ENCODE peak calls at places on chromosomes 1 and 21, in five cellular contexts. O is K562, S is psoas muscle, T is endodermal cell, I is hepatocyte. U is an unnamed sample.

GRCh38 chr1:30522031-30523004 is 201.1 kb downstream of the MATN1 start:
- DNase-seq in O (no peak), S (peak; percentile 88), T (peak; percentile 42), I (peak; percentile 38), U (no peak)

GRCh38 chr1:9437931-9438330 is 101.3 kb upstream of the SLC25A33 start:
- DNase-seq in O (no peak), S (peak; percentile 78), T (peak; percentile 72), I (peak; percentile 46), U (peak; percentile 80)

GRCh38 chr1:1891349-1892078 is 627 bp upstream of the GNB1 start:
- DNase-seq in O (peak; percentile 98), S (peak; percentile 89), T (peak; percentile 84), I (peak; percentile 81), U (peak; percentile 97)

GRCh38 chr1:9882296-9882944 is 27.6 kb downstream of the CTNNBIP1 start:
- DNase-seq in O (no peak), S (no peak), T (no peak), I (no peak), U (no peak)

GRCh38 chr1:152933196-152933595 is 13.8 kb upstream of the SPRR5 start:
- DNase-seq in O (no peak), S (no peak), T (no peak), I (no peak), U (no peak)

GRCh38 chr1:82185084-82185483 is 384.4 kb downstream of the ADGRL2 start:
- DNase-seq in O (no peak), S (no peak), T (no peak), I (no peak), U (no peak)

GRCh38 chr1:244598611-244599010 is 54.3 kb upstream of the DESI2 start:
- DNase-seq in O (no peak), S (no peak), T (no peak), I (no peak), U (no peak)

GRCh38 chr1:23837905-23838304 is 12.7 kb upstream of the HMGCL start:
- DNase-seq in O (no peak), S (no peak), T (peak; percentile 51), I (peak; percentile 9), U (no peak)

GRCh38 chr21:35503646-35504045 is 454.5 kb upstream of the RUNX1 start:
- DNase-seq in O (no peak), S (no peak), T (peak; percentile 61), I (no peak), U (no peak)

GRCh38 chr21:45048968-45049367 is 25.4 kb upstream of the ADARB1 start:
- DNase-seq in O (no peak), S (no peak), T (peak; percentile 12), I (no peak), U (no peak)

GRCh38 chr1:171699526-171699925 is 42.3 kb downstream of the VAMP4 start:
- DNase-seq in O (no peak), S (no peak), T (no peak), I (no peak), U (no peak)

GRCh38 chr1:1136547-1137230 is 20.8 kb upstream of the C1orf159 start:
- DNase-seq in O (no peak), S (no peak), T (no peak), I (peak; percentile 62), U (no peak)

GRCh38 chr1:64292399-64292798 is 89.0 kb downstream of the UBE2U start:
- DNase-seq in O (no peak), S (no peak), T (no peak), I (no peak), U (no peak)

GRCh38 chr1:46528297-46528955 is 23.0 kb downstream of the KNCN start:
- DNase-seq in O (peak; percentile 68), S (no peak), T (peak; percentile 70), I (no peak), U (peak; percentile 92)

GRCh38 chr21:26177187-26177586 is 6.6 kb upstream of the APP start:
- DNase-seq in O (no peak), S (no peak), T (no peak), I (no peak), U (peak; percentile 51)

GRCh38 chr1:18111605-18112297 is 4.2 kb downstream of the IGSF21 start:
- DNase-seq in O (no peak), S (no peak), T (no peak), I (no peak), U (peak; percentile 45)

GRCh38 chr1:202081992-202082391 is 40.7 kb upstream of the GPR37L1 start:
- DNase-seq in O (no peak), S (no peak), T (peak; percentile 63), I (peak; percentile 45), U (peak; percentile 14)

GRCh38 chr1:104636581-104636980 is 886.9 kb downstream of the AMY1C start:
- DNase-seq in O (no peak), S (no peak), T (no peak), I (no peak), U (no peak)

GRCh38 chr1:59815892-59816291 is 1.1 kb downstream of the HOOK1 start:
- DNase-seq in O (no peak), S (no peak), T (no peak), I (peak; percentile 10), U (peak; percentile 41)

GRCh38 chr1:20248954-20249612 is 41.6 kb upstream of the VWA5B1 start:
- DNase-seq in O (no peak), S (no peak), T (no peak), I (no peak), U (no peak)

GRCh38 chr1:206703647-206704046 is 18.9 kb downstream of the MAPKAPK2 start:
- DNase-seq in O (no peak), S (no peak), T (no peak), I (no peak), U (no peak)

GRCh38 chr1:35192056-35192852 is 691 bp downstream of the SFPQ start:
- DNase-seq in O (peak; percentile 94), S (peak; percentile 91), T (peak; percentile 90), I (peak; percentile 94), U (peak; percentile 98)

GRCh38 chr1:152029144-152029936 is 7.5 kb downstream of the S100A11 start:
- DNase-seq in O (no peak), S (no peak), T (no peak), I (no peak), U (no peak)

GRCh38 chr1:24536391-24536840 is 19.5 kb upstream of the NCMAP start:
- DNase-seq in O (no peak), S (no peak), T (no peak), I (no peak), U (no peak)

GRCh38 chr1:180951186-180951745 is 38.6 kb downstream of the KIAA1614 start:
- DNase-seq in O (no peak), S (no peak), T (no peak), I (no peak), U (peak; percentile 73)

GRCh38 chr1:171344473-171344820 is 30.5 kb downstream of the FMO4 start:
- DNase-seq in O (no peak), S (no peak), T (no peak), I (peak; percentile 36), U (no peak)

GRCh38 chr1:221704291-221704690 is 37.6 kb downstream of the DUSP10 start:
- DNase-seq in O (no peak), S (no peak), T (no peak), I (no peak), U (no peak)

GRCh38 chr21:45522381-45522780 is 19.9 kb downstream of the SLC19A1 start:
- DNase-seq in O (no peak), S (no peak), T (no peak), I (no peak), U (no peak)

GRCh38 chr1:36217667-36218066 is 6.6 kb upstream of the THRAP3 start:
- DNase-seq in O (no peak), S (no peak), T (no peak), I (no peak), U (peak; percentile 31)

GRCh38 chr1:22673486-22674409 is 20.7 kb downstream of the C1QB start:
- DNase-seq in O (peak; percentile 57), S (peak; percentile 50), T (peak; percentile 81), I (peak; percentile 74), U (no peak)

GRCh38 chr1:8816831-8817412 is 518 bp downstream of the RERE start:
- DNase-seq in O (peak; percentile 51), S (peak; percentile 24), T (peak; percentile 78), I (peak; percentile 41), U (peak; percentile 46)

GRCh38 chr1:224523676-224524075 is 89.1 kb upstream of the WDR26 start:
- DNase-seq in O (no peak), S (no peak), T (no peak), I (no peak), U (no peak)

GRCh38 chr21:37371041-37371397 is 4.4 kb downstream of the DYRK1A start:
- DNase-seq in O (no peak), S (no peak), T (no peak), I (no peak), U (no peak)
- H3K4me1 ChIP-seq in O (peaks cover 18% of the 10 kb centered on the region), S (peaks cover 69% of the 10 kb centered on the region), T (no peaks in the 10 kb centered on the region), I (peaks cover 34% of the 10 kb centered on the region), U (peaks cover 53% of the 10 kb centered on the region)

GRCh38 chr1:109379422-109379821 is 18.3 kb downstream of the SORT1 start:
- DNase-seq in O (no peak), S (no peak), T (no peak), I (no peak), U (peak; percentile 87)
- H3K27ac ChIP-seq in O (peak overlapping the region; percentile 24), S (peak overlapping the region; percentile 97), T (no peak overlapping the region), I (no peak overlapping the region), U (peak overlapping the region; percentile 26)

GRCh38 chr1:73576084-73576483 is 621.9 kb downstream of the LRRIQ3 start:
- DNase-seq in O (no peak), S (no peak), T (no peak), I (peak; percentile 19), U (no peak)
- TF ChIP-seq CTCF in O (no peak), S (no peak), T (no peak), I (no peak), U (no peak)

GRCh38 chr1:148296511-148296910 is 144.4 kb upstream of the NBPF11 start:
- DNase-seq in O (no peak), S (no peak), T (no peak), I (no peak), U (peak; percentile 23)
- H3K4me1 ChIP-seq in O (no peaks in the 10 kb centered on the region), S (no peaks in the 10 kb centered on the region), T (no peaks in the 10 kb centered on the region), I (no peaks in the 10 kb centered on the region), U (no peaks in the 10 kb centered on the region)

GRCh38 chr1:44254392-44254791 is 41.1 kb downstream of the DMAP1 start:
- DNase-seq in O (no peak), S (no peak), T (no peak), I (no peak), U (no peak)

GRCh38 chr1:44251486-44251885 is 38.2 kb downstream of the DMAP1 start:
- DNase-seq in O (no peak), S (no peak), T (no peak), I (no peak), U (no peak)

GRCh38 chr1:44250113-44250781 is 37.0 kb downstream of the DMAP1 start:
- DNase-seq in O (no peak), S (no peak), T (no peak), I (no peak), U (no peak)

GRCh38 chr1:44249543-44249942 is 36.3 kb downstream of the DMAP1 start:
- DNase-seq in O (peak; percentile 38), S (no peak), T (peak; percentile 62), I (peak; percentile 37), U (no peak)

DNA sequence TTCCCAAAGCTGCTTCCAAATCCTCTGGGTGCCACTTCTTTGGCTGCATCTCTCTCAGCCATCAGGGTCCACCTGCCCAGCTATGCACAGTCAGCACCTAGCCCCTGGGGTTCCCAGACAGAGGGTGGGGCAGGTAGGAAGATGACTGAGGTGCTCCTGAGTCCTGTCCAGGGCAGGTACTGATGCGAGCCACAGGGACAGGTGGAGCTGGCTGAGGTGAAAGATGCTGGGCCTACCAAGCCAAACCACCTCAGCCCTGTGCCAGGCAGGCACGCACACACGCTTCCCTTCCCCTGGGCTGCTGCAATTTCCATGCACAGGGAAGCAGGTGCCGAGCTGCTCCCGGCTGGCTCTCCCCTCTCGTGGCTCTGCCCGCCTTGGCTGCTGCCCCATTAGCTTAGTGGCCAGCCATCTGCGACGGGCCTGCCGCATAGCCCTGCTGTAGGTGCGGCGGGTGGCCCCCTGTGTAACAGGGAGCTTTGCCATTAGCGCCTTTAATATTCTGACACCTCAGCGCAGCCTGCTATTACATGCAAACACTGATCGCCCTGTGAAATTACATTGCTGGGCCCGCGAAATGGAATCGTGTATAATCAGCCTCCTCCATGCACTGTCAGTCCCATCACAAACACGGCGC is 38.8 kb downstream of the DMAP1 start:
- DNase-seq in O (no peak), S (no peak), T (no peak), I (no peak), U (no peak)
- H3K27ac ChIP-seq in O (no peak overlapping the region), S (no peak overlapping the region), T (no peak overlapping the region), I (no peak overlapping the region), U (no peak overlapping the region)

U was measured in osteoblast.